ENCODE peak calls at places on chromosome 2, in eight cellular contexts. One of them, this sample, is unnamed.

GRCh38 chr2:169222665-169223064 is 139.7 kb downstream of the LRP2 start:
- DNase-seq in effector memory CD4-positive, alpha-beta T cell: no peak
- DNase-seq in CD4-positive, CD25-positive, alpha-beta regulatory T cell: no peak
- DNase-seq in upper lobe of right lung: no peak
- DNase-seq in IMR-90: no peak
- DNase-seq in SK-N-SH: no peak
- DNase-seq in H9: no peak
- DNase-seq in fibroblast of lung: peak; percentile 1
- DNase-seq in this sample: no peak

GRCh38 chr2:157672129-157672528 is 43.5 kb upstream of the ACVR1C start:
- DNase-seq in effector memory CD4-positive, alpha-beta T cell: no peak
- DNase-seq in CD4-positive, CD25-positive, alpha-beta regulatory T cell: no peak
- DNase-seq in H9: no peak
- DNase-seq in SK-N-SH: no peak
- DNase-seq in upper lobe of right lung: no peak
- DNase-seq in IMR-90: no peak
- DNase-seq in fibroblast of lung: no peak
- DNase-seq in this sample: no peak

GRCh38 chr2:202278944-202279343 is 13.4 kb downstream of the NOP58 start:
- DNase-seq in effector memory CD4-positive, alpha-beta T cell: no peak
- DNase-seq in upper lobe of right lung: no peak
- DNase-seq in fibroblast of lung: peak; percentile 67
- DNase-seq in IMR-90: peak; percentile 78
- DNase-seq in H9: no peak
- DNase-seq in CD4-positive, CD25-positive, alpha-beta regulatory T cell: no peak
- DNase-seq in SK-N-SH: peak; percentile 53
- DNase-seq in this sample: no peak

GRCh38 chr2:215747244-215747620 is 266.1 kb downstream of the MREG start:
- DNase-seq in H9: no peak
- DNase-seq in effector memory CD4-positive, alpha-beta T cell: no peak
- DNase-seq in IMR-90: peak; percentile 33
- DNase-seq in SK-N-SH: no peak
- DNase-seq in upper lobe of right lung: no peak
- DNase-seq in fibroblast of lung: peak; percentile 70
- DNase-seq in CD4-positive, CD25-positive, alpha-beta regulatory T cell: no peak
- DNase-seq in this sample: no peak

GRCh38 chr2:7604456-7604855 is 687.2 kb downstream of the RNF144A start:
- DNase-seq in IMR-90: no peak
- DNase-seq in H9: no peak
- DNase-seq in effector memory CD4-positive, alpha-beta T cell: no peak
- DNase-seq in SK-N-SH: no peak
- DNase-seq in CD4-positive, CD25-positive, alpha-beta regulatory T cell: no peak
- DNase-seq in upper lobe of right lung: no peak
- DNase-seq in fibroblast of lung: peak; percentile 11
- DNase-seq in this sample: no peak

GRCh38 chr2:73981081-73981968 is 3.4 kb upstream of the TET3 start:
- DNase-seq in SK-N-SH: peak; percentile 47
- DNase-seq in upper lobe of right lung: peak; percentile 84
- DNase-seq in IMR-90: no peak
- DNase-seq in fibroblast of lung: no peak
- DNase-seq in effector memory CD4-positive, alpha-beta T cell: no peak
- DNase-seq in H9: peak; percentile 81
- DNase-seq in CD4-positive, CD25-positive, alpha-beta regulatory T cell: no peak
- DNase-seq in this sample: no peak

GRCh38 chr2:17257194-17257909 is 260.9 kb downstream of the RAD51AP2 start:
- DNase-seq in IMR-90: peak; percentile 1
- DNase-seq in effector memory CD4-positive, alpha-beta T cell: no peak
- DNase-seq in SK-N-SH: no peak
- DNase-seq in H9: no peak
- DNase-seq in CD4-positive, CD25-positive, alpha-beta regulatory T cell: no peak
- DNase-seq in upper lobe of right lung: no peak
- DNase-seq in fibroblast of lung: peak; percentile 72
- DNase-seq in this sample: no peak

GRCh38 chr2:147485210-147485851 is 359.5 kb upstream of the ACVR2A start:
- DNase-seq in fibroblast of lung: no peak
- DNase-seq in effector memory CD4-positive, alpha-beta T cell: no peak
- DNase-seq in CD4-positive, CD25-positive, alpha-beta regulatory T cell: no peak
- DNase-seq in H9: no peak
- DNase-seq in IMR-90: no peak
- DNase-seq in SK-N-SH: no peak
- DNase-seq in upper lobe of right lung: no peak
- DNase-seq in this sample: no peak

GRCh38 chr2:37573818-37574388 is 97.5 kb downstream of the CDC42EP3 start:
- DNase-seq in fibroblast of lung: no peak
- DNase-seq in upper lobe of right lung: no peak
- DNase-seq in IMR-90: peak; percentile 54
- DNase-seq in CD4-positive, CD25-positive, alpha-beta regulatory T cell: no peak
- DNase-seq in effector memory CD4-positive, alpha-beta T cell: no peak
- DNase-seq in H9: no peak
- DNase-seq in SK-N-SH: no peak
- DNase-seq in this sample: no peak

GRCh38 chr2:234880551-234881211 is 71.1 kb upstream of the SH3BP4 start:
- DNase-seq in CD4-positive, CD25-positive, alpha-beta regulatory T cell: no peak
- DNase-seq in SK-N-SH: no peak
- DNase-seq in IMR-90: peak; percentile 100
- DNase-seq in effector memory CD4-positive, alpha-beta T cell: no peak
- DNase-seq in upper lobe of right lung: no peak
- DNase-seq in fibroblast of lung: peak; percentile 99
- DNase-seq in H9: no peak
- DNase-seq in this sample: no peak

GRCh38 chr2:118269408-118270051 is 181.3 kb downstream of the INSIG2 start:
- DNase-seq in IMR-90: no peak
- DNase-seq in fibroblast of lung: no peak
- DNase-seq in CD4-positive, CD25-positive, alpha-beta regulatory T cell: no peak
- DNase-seq in SK-N-SH: no peak
- DNase-seq in upper lobe of right lung: peak; percentile 67
- DNase-seq in H9: no peak
- DNase-seq in effector memory CD4-positive, alpha-beta T cell: no peak
- DNase-seq in this sample: no peak

GRCh38 chr2:238449909-238450417 is 23.2 kb downstream of the ASB1 start:
- DNase-seq in effector memory CD4-positive, alpha-beta T cell: no peak
- DNase-seq in fibroblast of lung: no peak
- DNase-seq in IMR-90: peak; percentile 51
- DNase-seq in SK-N-SH: no peak
- DNase-seq in H9: no peak
- DNase-seq in CD4-positive, CD25-positive, alpha-beta regulatory T cell: no peak
- DNase-seq in upper lobe of right lung: peak; percentile 77
- DNase-seq in this sample: no peak

GRCh38 chr2:62362561-62362960 is 143.4 kb downstream of the TMEM17 start:
- DNase-seq in H9: peak; percentile 80
- DNase-seq in upper lobe of right lung: no peak
- DNase-seq in fibroblast of lung: no peak
- DNase-seq in IMR-90: no peak
- DNase-seq in effector memory CD4-positive, alpha-beta T cell: no peak
- DNase-seq in SK-N-SH: no peak
- DNase-seq in CD4-positive, CD25-positive, alpha-beta regulatory T cell: no peak
- DNase-seq in this sample: no peak

GRCh38 chr2:27306657-27307544 is 1.3 kb downstream of the UCN start:
- DNase-seq in effector memory CD4-positive, alpha-beta T cell: no peak
- DNase-seq in SK-N-SH: peak; percentile 75
- DNase-seq in upper lobe of right lung: no peak
- DNase-seq in CD4-positive, CD25-positive, alpha-beta regulatory T cell: no peak
- DNase-seq in fibroblast of lung: no peak
- DNase-seq in H9: no peak
- DNase-seq in IMR-90: no peak
- DNase-seq in this sample: no peak

GRCh38 chr2:60499082-60499429 is 54.4 kb downstream of the BCL11A start:
- DNase-seq in fibroblast of lung: no peak
- DNase-seq in effector memory CD4-positive, alpha-beta T cell: no peak
- DNase-seq in H9: no peak
- DNase-seq in IMR-90: no peak
- DNase-seq in CD4-positive, CD25-positive, alpha-beta regulatory T cell: no peak
- DNase-seq in SK-N-SH: no peak
- DNase-seq in upper lobe of right lung: no peak
- DNase-seq in this sample: no peak
- H3K4me1 ChIP-seq in fibroblast of lung: no peaks in the 10 kb centered on the region
- H3K4me1 ChIP-seq in effector memory CD4-positive, alpha-beta T cell: no peaks in the 10 kb centered on the region
- H3K4me1 ChIP-seq in H9: peaks cover under 1% of the 10 kb centered on the region
- H3K4me1 ChIP-seq in IMR-90: no peaks in the 10 kb centered on the region
- H3K4me1 ChIP-seq in CD4-positive, CD25-positive, alpha-beta regulatory T cell: no peaks in the 10 kb centered on the region
- H3K4me1 ChIP-seq in SK-N-SH: no peaks in the 10 kb centered on the region
- H3K4me1 ChIP-seq in upper lobe of right lung: no peaks in the 10 kb centered on the region
- H3K4me1 ChIP-seq in this sample: no peaks in the 10 kb centered on the region

GRCh38 chr2:174593574-174594203 is 3.9 kb downstream of the WIPF1 start:
- DNase-seq in IMR-90: peak; percentile 84
- DNase-seq in CD4-positive, CD25-positive, alpha-beta regulatory T cell: peak; percentile 89
- DNase-seq in H9: no peak
- DNase-seq in SK-N-SH: no peak
- DNase-seq in fibroblast of lung: peak; percentile 91
- DNase-seq in upper lobe of right lung: no peak
- DNase-seq in effector memory CD4-positive, alpha-beta T cell: peak; percentile 61
- DNase-seq in this sample: peak; percentile 6

GRCh38 chr2:174596994-174597346 is 634 bp downstream of the WIPF1 start:
- DNase-seq in IMR-90: peak; percentile 9
- DNase-seq in upper lobe of right lung: no peak
- DNase-seq in CD4-positive, CD25-positive, alpha-beta regulatory T cell: no peak
- DNase-seq in H9: no peak
- DNase-seq in fibroblast of lung: no peak
- DNase-seq in effector memory CD4-positive, alpha-beta T cell: no peak
- DNase-seq in SK-N-SH: no peak
- DNase-seq in this sample: no peak

GRCh38 chr2:174594451-174594850 is 3.2 kb downstream of the WIPF1 start:
- DNase-seq in upper lobe of right lung: no peak
- DNase-seq in effector memory CD4-positive, alpha-beta T cell: no peak
- DNase-seq in fibroblast of lung: no peak
- DNase-seq in CD4-positive, CD25-positive, alpha-beta regulatory T cell: peak; percentile 45
- DNase-seq in IMR-90: no peak
- DNase-seq in SK-N-SH: no peak
- DNase-seq in H9: no peak
- DNase-seq in this sample: no peak

GRCh38 chr2:174595904-174596397 is 1.7 kb downstream of the WIPF1 start:
- DNase-seq in CD4-positive, CD25-positive, alpha-beta regulatory T cell: no peak
- DNase-seq in fibroblast of lung: peak; percentile 48
- DNase-seq in H9: no peak
- DNase-seq in effector memory CD4-positive, alpha-beta T cell: no peak
- DNase-seq in upper lobe of right lung: no peak
- DNase-seq in IMR-90: no peak
- DNase-seq in SK-N-SH: no peak
- DNase-seq in this sample: no peak

DNA sequence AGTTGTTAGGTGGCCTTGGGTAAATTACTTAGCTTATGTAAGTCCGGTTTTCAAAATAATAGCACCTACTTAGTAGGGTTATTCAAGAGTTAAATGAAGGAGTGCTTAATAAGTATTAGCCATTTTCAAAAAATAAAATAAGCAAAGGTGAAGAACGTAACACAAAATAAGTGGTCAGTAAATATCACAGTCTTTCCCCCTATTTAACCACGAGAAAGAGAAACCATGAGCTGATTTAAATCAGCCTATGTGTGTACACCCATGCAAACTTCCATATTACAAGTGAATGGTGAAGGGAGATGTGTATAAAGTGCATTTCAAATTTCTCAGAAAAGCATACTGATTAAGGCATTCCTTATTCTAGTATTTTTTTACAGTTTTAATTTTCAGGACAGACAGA is 2.2 kb downstream of the WIPF1 start:
- DNase-seq in H9: no peak
- DNase-seq in effector memory CD4-positive, alpha-beta T cell: no peak
- DNase-seq in SK-N-SH: no peak
- DNase-seq in IMR-90: no peak
- DNase-seq in fibroblast of lung: no peak
- DNase-seq in upper lobe of right lung: no peak
- DNase-seq in CD4-positive, CD25-positive, alpha-beta regulatory T cell: peak; percentile 35
- DNase-seq in this sample: no peak
- H3K4me1 ChIP-seq in H9: peaks cover 3% of the 10 kb centered on the region
- H3K4me1 ChIP-seq in effector memory CD4-positive, alpha-beta T cell: peaks cover 46% of the 10 kb centered on the region
- H3K4me1 ChIP-seq in SK-N-SH: peaks cover 52% of the 10 kb centered on the region
- H3K4me1 ChIP-seq in IMR-90: peaks cover 17% of the 10 kb centered on the region
- H3K4me1 ChIP-seq in fibroblast of lung: peaks cover 25% of the 10 kb centered on the region
- H3K4me1 ChIP-seq in upper lobe of right lung: peaks cover 26% of the 10 kb centered on the region
- H3K4me1 ChIP-seq in CD4-positive, CD25-positive, alpha-beta regulatory T cell: peaks cover 72% of the 10 kb centered on the region
- H3K4me1 ChIP-seq in this sample: peaks cover 4% of the 10 kb centered on the region

DNA sequence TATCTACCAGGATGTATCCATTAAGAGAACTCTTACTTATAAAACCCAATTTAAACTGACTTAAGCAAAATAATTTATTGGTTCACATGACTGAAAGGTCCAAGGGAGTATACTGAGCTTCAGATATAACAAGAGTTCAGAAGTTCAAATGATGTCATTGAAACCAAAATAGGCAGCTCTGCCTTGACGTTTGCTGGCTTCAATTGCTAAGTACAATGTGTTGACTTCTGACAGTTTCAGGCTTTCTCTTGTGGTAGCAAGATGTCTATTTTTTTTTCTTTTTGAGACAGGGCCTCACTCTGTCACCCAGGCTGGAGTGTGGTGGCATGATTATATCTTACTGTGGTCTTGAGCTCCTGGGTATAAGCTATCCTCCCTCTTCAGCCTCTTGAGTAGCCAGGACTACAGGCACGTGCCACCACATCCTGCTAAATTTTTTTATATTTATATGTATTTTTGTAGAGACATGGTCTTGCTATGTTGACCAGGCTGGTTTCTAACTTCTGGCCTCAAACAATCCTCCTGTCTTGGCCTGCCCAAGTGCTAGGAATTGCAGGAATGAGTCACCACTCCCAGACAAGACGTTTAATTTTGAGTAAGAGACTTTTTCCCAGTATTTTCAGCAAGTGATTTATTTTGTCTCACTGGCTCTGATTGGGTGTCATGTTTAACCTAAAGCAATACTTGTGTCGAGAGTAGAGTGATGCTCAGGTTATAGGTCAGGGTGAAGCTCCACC is 184.8 kb downstream of the NR4A2 start:
- DNase-seq in effector memory CD4-positive, alpha-beta T cell: no peak
- DNase-seq in H9: no peak
- DNase-seq in IMR-90: no peak
- DNase-seq in CD4-positive, CD25-positive, alpha-beta regulatory T cell: no peak
- DNase-seq in SK-N-SH: no peak
- DNase-seq in fibroblast of lung: peak; percentile 34
- DNase-seq in upper lobe of right lung: no peak
- DNase-seq in this sample: no peak
- H3K4me1 ChIP-seq in effector memory CD4-positive, alpha-beta T cell: no peaks in the 10 kb centered on the region
- H3K4me1 ChIP-seq in H9: no peaks in the 10 kb centered on the region
- H3K4me1 ChIP-seq in IMR-90: no peaks in the 10 kb centered on the region
- H3K4me1 ChIP-seq in CD4-positive, CD25-positive, alpha-beta regulatory T cell: no peaks in the 10 kb centered on the region
- H3K4me1 ChIP-seq in SK-N-SH: no peaks in the 10 kb centered on the region
- H3K4me1 ChIP-seq in fibroblast of lung: no peaks in the 10 kb centered on the region
- H3K4me1 ChIP-seq in upper lobe of right lung: no peaks in the 10 kb centered on the region
- H3K4me1 ChIP-seq in this sample: no peaks in the 10 kb centered on the region

GRCh38 chr2:179860255-179861026 is 971 bp downstream of the ZNF385B start:
- DNase-seq in CD4-positive, CD25-positive, alpha-beta regulatory T cell: no peak
- DNase-seq in SK-N-SH: peak; percentile 11
- DNase-seq in H9: peak; percentile 47
- DNase-seq in fibroblast of lung: no peak
- DNase-seq in IMR-90: no peak
- DNase-seq in upper lobe of right lung: no peak
- DNase-seq in effector memory CD4-positive, alpha-beta T cell: no peak
- DNase-seq in this sample: no peak

GRCh38 chr2:179857236-179857635 is 4.2 kb downstream of the ZNF385B start:
- DNase-seq in fibroblast of lung: no peak
- DNase-seq in H9: no peak
- DNase-seq in SK-N-SH: peak; percentile 18
- DNase-seq in effector memory CD4-positive, alpha-beta T cell: no peak
- DNase-seq in CD4-positive, CD25-positive, alpha-beta regulatory T cell: no peak
- DNase-seq in upper lobe of right lung: no peak
- DNase-seq in IMR-90: no peak
- DNase-seq in this sample: no peak

GRCh38 chr2:179861027-179861776 is at the start of gene ZNF385B:
- DNase-seq in fibroblast of lung: peak; percentile 38
- DNase-seq in effector memory CD4-positive, alpha-beta T cell: no peak
- DNase-seq in IMR-90: peak; percentile 3
- DNase-seq in CD4-positive, CD25-positive, alpha-beta regulatory T cell: no peak
- DNase-seq in upper lobe of right lung: peak; percentile 67
- DNase-seq in SK-N-SH: peak; percentile 77
- DNase-seq in H9: peak; percentile 67
- DNase-seq in this sample: peak; percentile 61

GRCh38 chr2:179861777-179862117 is 335 bp upstream of the ZNF385B start:
- DNase-seq in fibroblast of lung: peak; percentile 29
- DNase-seq in CD4-positive, CD25-positive, alpha-beta regulatory T cell: no peak
- DNase-seq in effector memory CD4-positive, alpha-beta T cell: no peak
- DNase-seq in H9: no peak
- DNase-seq in IMR-90: peak; percentile 5
- DNase-seq in SK-N-SH: no peak
- DNase-seq in upper lobe of right lung: peak; percentile 63
- DNase-seq in this sample: peak; percentile 38

GRCh38 chr2:179859523-179859922 is 1.9 kb downstream of the ZNF385B start:
- DNase-seq in fibroblast of lung: no peak
- DNase-seq in H9: no peak
- DNase-seq in upper lobe of right lung: no peak
- DNase-seq in IMR-90: no peak
- DNase-seq in SK-N-SH: no peak
- DNase-seq in CD4-positive, CD25-positive, alpha-beta regulatory T cell: no peak
- DNase-seq in effector memory CD4-positive, alpha-beta T cell: no peak
- DNase-seq in this sample: no peak
- H3K4me1 ChIP-seq in fibroblast of lung: no peaks in the 10 kb centered on the region
- H3K4me1 ChIP-seq in H9: no peaks in the 10 kb centered on the region
- H3K4me1 ChIP-seq in upper lobe of right lung: no peaks in the 10 kb centered on the region
- H3K4me1 ChIP-seq in IMR-90: peaks cover 2% of the 10 kb centered on the region
- H3K4me1 ChIP-seq in SK-N-SH: no peaks in the 10 kb centered on the region
- H3K4me1 ChIP-seq in CD4-positive, CD25-positive, alpha-beta regulatory T cell: peaks cover 4% of the 10 kb centered on the region
- H3K4me1 ChIP-seq in effector memory CD4-positive, alpha-beta T cell: peaks cover 5% of the 10 kb centered on the region
- H3K4me1 ChIP-seq in this sample: peaks cover 2% of the 10 kb centered on the region